ENCODE peak calls at places on chromosomes 7 and 10, in eight cellular contexts. D is stomach, Z is SK-N-SH, M is suprapubic skin, I is A549, C is tibial nerve, S is sigmoid colon, A is ovary. Y is an unnamed sample.

GRCh38 chr10:52314007-52314821 is at the start of gene DKK1:
- DNase-seq in C (peak), A (no peak), I (peak), M (peak), S (peak), Z (peak), D (peak), Y (peak)

GRCh38 chr7:68720722-68721121 is 877.6 kb upstream of the AUTS2 start:
- DNase-seq in D (no peak), Z (no peak), S (no peak), M (no peak), C (no peak), A (no peak), I (no peak), Y (no peak)

GRCh38 chr10:70462349-70462984 is 16.1 kb upstream of the PALD1 start:
- DNase-seq in Z (peak), C (peak), M (no peak), I (no peak), S (peak), A (peak), D (peak), Y (peak)

GRCh38 chr10:60649485-60650271 is 128.6 kb upstream of the CDK1 start:
- DNase-seq in A (no peak), D (no peak), Z (no peak), M (no peak), I (no peak), C (no peak), S (no peak), Y (no peak)

GRCh38 chr7:46206474-46207060 is 285.5 kb upstream of the IGFBP3 start:
- DNase-seq in Z (no peak), I (no peak), C (no peak), M (no peak), A (no peak), D (peak), S (no peak), Y (no peak)

GRCh38 chr7:108455833-108456677 is at the start of gene NRCAM:
- DNase-seq in Z (peak), C (no peak), M (no peak), S (no peak), A (peak), D (peak), I (peak), Y (peak)

GRCh38 chr7:1693991-1694524 is 24.0 kb downstream of the ELFN1 start:
- DNase-seq in S (peak), C (peak), I (no peak), A (no peak), Z (peak), D (no peak), M (peak), Y (no peak)

GRCh38 chr10:93106631-93107072 is 33.0 kb downstream of the CYP26A1 start:
- DNase-seq in M (no peak), C (no peak), A (no peak), D (no peak), S (no peak), I (no peak), Z (no peak), Y (no peak)

GRCh38 chr7:110573862-110574528 is 516.9 kb upstream of the LRRN3 start:
- DNase-seq in C (no peak), I (peak), D (no peak), S (no peak), Z (no peak), A (no peak), M (no peak), Y (no peak)

GRCh38 chr7:102412548-102412947 is 16.4 kb downstream of the PRKRIP1 start:
- DNase-seq in C (no peak), I (peak), A (no peak), S (no peak), M (no peak), D (no peak), Z (peak), Y (peak)

GRCh38 chr10:69800109-69800508 is 1.6 kb upstream of the COL13A1 start:
- DNase-seq in Z (peak), C (no peak), A (no peak), S (no peak), I (peak), M (no peak), D (peak), Y (peak)

GRCh38 chr7:1758417-1758858 is 88.4 kb downstream of the ELFN1 start:
- DNase-seq in D (no peak), I (peak), C (no peak), Z (peak), M (no peak), A (no peak), S (peak), Y (no peak)

GRCh38 chr10:132422169-132422691 is 25.2 kb downstream of the PWWP2B start:
- DNase-seq in S (no peak), M (no peak), D (no peak), C (no peak), Z (peak), I (no peak), A (no peak), Y (peak)

GRCh38 chr10:77715081-77715480 is 77.5 kb upstream of the KCNMA1 start:
- DNase-seq in D (no peak), Z (no peak), S (no peak), C (no peak), M (no peak), I (peak), A (no peak), Y (no peak)

GRCh38 chr10:70440296-70441160 is 953 bp downstream of the NODAL start:
- DNase-seq in D (no peak), S (no peak), I (no peak), C (no peak), Z (peak), A (no peak), M (peak), Y (no peak)

GRCh38 chr7:32533313-32534024 is 38.2 kb downstream of the AVL9 start:
- DNase-seq in Z (no peak), I (no peak), S (no peak), M (no peak), A (no peak), C (no peak), D (no peak), Y (no peak)

GRCh38 chr7:2109936-2110585 is 122.7 kb downstream of the MAD1L1 start:
- DNase-seq in C (no peak), S (no peak), Z (no peak), I (peak), D (peak), M (no peak), A (no peak), Y (no peak)

GRCh38 chr7:128215739-128216138 is 25.3 kb upstream of the LEP start:
- DNase-seq in S (peak), M (no peak), I (no peak), Z (peak), A (no peak), C (no peak), D (no peak), Y (no peak)

GRCh38 chr7:128221929-128222403 is 19.1 kb upstream of the LEP start:
- DNase-seq in I (peak), A (no peak), D (no peak), Z (peak), M (no peak), S (no peak), C (no peak), Y (no peak)

GRCh38 chr7:128217972-128218652 is 23.0 kb upstream of the LEP start:
- DNase-seq in S (peak), C (no peak), M (no peak), A (no peak), I (peak), D (no peak), Z (peak), Y (no peak)

GRCh38 chr7:128217030-128217805 is 23.9 kb upstream of the LEP start:
- DNase-seq in A (no peak), I (no peak), S (peak), M (no peak), C (no peak), Z (no peak), D (no peak), Y (no peak)

DNA sequence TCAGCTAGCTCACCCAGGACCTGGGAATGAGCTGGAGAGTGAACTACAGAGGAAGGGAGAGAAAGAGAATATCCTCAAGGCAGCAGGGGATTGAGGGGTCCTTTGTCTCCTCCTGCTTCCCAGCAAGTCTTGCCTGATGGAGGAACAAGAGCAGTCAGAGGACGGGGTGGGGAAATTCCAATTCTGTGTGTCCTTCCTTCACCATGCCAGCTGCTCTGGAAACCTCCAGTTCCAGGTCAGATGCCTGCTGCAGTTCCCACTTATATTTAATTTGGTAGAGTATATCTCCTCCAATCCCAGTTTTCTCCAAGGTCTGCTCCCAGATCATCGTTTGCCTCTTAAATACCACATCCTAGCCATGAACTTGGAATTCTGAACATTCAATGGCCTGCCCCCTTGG is 21.4 kb upstream of the LEP start:
- DNase-seq in D (no peak), I (no peak), S (peak), M (no peak), A (no peak), C (no peak), Z (no peak), Y (no peak)
- TF ChIP-seq EP300 in D (no peak), I (no peak), S (no peak), M (no peak), A (no peak), C (no peak), Z (no peak), Y (no peak)

GRCh38 chr7:106840342-106840741 is 24.7 kb upstream of the PIK3CG start:
- DNase-seq in A (no peak), M (no peak), S (no peak), C (no peak), Z (no peak), I (no peak), D (no peak), Y (no peak)

GRCh38 chr7:106841896-106842390 is 23.1 kb upstream of the PIK3CG start:
- DNase-seq in I (no peak), S (no peak), M (no peak), A (no peak), D (no peak), C (no peak), Z (peak), Y (no peak)

GRCh38 chr7:106844286-106844997 is 20.6 kb upstream of the PIK3CG start:
- DNase-seq in Z (no peak), I (no peak), S (no peak), A (no peak), M (no peak), D (no peak), C (no peak), Y (no peak)

DNA sequence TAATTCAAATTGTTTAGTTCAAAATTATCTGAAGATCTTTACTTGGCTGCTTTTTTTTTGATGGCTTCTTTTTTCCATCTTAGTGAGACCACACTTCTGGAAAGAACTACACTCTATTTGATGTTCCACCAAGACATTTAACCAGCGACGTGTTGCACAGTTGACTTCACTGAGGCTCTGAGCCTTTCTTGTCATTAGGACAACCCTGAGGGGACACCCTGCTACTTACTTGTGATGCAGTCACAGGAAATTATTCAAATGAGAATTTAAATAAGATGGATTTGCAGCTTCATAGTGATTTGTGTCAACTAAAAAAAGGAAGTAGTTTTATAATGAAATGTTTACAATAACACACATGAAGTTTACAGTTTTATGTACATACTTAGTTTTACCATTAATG is 25.6 kb upstream of the PIK3CG start:
- DNase-seq in Z (no peak), M (no peak), A (no peak), I (no peak), C (no peak), D (no peak), S (no peak), Y (no peak)
- H3K27ac ChIP-seq in Z (no peak), M (no peak), A (no peak), I (no peak), C (no peak), D (no peak), S (no peak), Y (no peak)

GRCh38 chr7:41627921-41628320 is 75.0 kb downstream of the INHBA start:
- DNase-seq in C (no peak), S (no peak), I (no peak), M (no peak), D (no peak), A (no peak), Z (no peak), Y (no peak)

GRCh38 chr7:41628926-41629325 is 74.0 kb downstream of the INHBA start:
- DNase-seq in A (no peak), C (no peak), Z (no peak), D (no peak), I (no peak), M (no peak), S (no peak), Y (no peak)

GRCh38 chr7:41629711-41630111 is 73.2 kb downstream of the INHBA start:
- DNase-seq in D (no peak), A (no peak), I (no peak), C (no peak), S (no peak), Z (no peak), M (no peak), Y (no peak)

GRCh38 chr7:41633690-41634089 is 69.2 kb downstream of the INHBA start:
- DNase-seq in I (no peak), S (no peak), Z (no peak), C (no peak), A (no peak), M (no peak), D (no peak), Y (no peak)

GRCh38 chr7:41630741-41631140 is 72.1 kb downstream of the INHBA start:
- DNase-seq in M (no peak), D (no peak), A (no peak), Z (no peak), I (no peak), S (no peak), C (no peak), Y (no peak)
- TF ChIP-seq EP300 in M (no peak), D (no peak), A (no peak), Z (no peak), I (no peak), S (no peak), C (no peak), Y (no peak)

DNA sequence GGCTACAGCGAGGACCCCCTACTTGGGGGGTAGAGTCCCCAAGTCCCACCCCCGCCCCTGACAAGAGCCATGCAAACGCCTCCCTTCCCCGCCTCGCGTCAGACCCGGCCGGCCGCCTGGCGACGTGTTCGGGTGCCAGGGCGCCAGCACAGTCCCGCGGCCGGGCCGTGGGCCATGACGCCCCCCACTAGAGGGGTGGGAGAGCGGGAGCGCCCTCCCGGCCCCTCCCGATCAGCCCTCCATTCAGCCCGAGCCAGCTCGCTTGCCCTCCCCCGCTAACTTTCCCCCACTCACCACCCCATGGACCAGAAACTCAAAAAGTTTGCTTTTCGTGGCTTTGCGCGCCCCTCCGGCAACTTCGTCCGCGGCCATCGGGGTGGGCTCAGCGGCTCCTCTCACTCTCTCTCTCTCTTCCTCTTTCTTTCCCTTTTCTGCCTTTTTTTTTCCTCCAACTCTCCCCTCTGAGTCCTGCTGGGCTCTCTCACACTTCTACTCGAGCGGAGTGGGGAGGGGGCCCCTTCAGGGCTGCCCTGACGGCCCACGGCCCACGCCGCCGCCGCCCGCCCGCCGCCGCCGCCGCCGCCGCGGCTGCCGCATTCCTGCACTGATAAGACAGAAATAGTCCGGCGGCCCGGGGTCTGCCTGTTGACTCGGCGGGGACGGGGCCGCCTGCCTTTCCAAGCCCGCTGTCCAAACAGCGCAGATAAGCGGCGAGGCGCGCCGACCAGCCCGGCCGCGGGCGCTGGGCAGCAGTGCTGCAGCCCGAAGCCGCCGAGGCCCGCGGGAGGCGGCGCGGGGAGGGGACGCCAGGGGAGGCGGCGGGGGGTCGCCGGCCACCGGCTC is at the start of gene SMARCD3:
- DNase-seq in A (peak), I (peak), S (peak), M (peak), C (no peak), D (peak), Z (peak), Y (peak)
- H3K27ac ChIP-seq in A (peak), I (peak), S (peak), M (peak), C (peak), D (peak), Z (peak), Y (peak)

GRCh38 chr10:46234431-46235060 is 52.3 kb upstream of the ANTXRL start:
- DNase-seq in A (peak), S (peak), D (peak), I (no peak), M (peak), C (no peak), Z (no peak), Y (no peak)
- TF ChIP-seq EP300 in A (no peak), S (no peak), D (no peak), I (no peak), M (no peak), C (no peak), Z (no peak), Y (no peak)

GRCh38 chr7:131897016-131897789 is 340.8 kb upstream of the PODXL start:
- DNase-seq in D (no peak), M (no peak), A (no peak), C (no peak), S (no peak), Z (peak), I (peak), Y (no peak)

GRCh38 chr7:131898418-131898817 is 342.0 kb upstream of the PODXL start:
- DNase-seq in I (no peak), A (no peak), Z (no peak), C (no peak), M (no peak), D (no peak), S (no peak), Y (no peak)

GRCh38 chr7:131897790-131898165 is 341.4 kb upstream of the PODXL start:
- DNase-seq in M (no peak), Z (no peak), D (no peak), C (no peak), I (no peak), A (no peak), S (no peak), Y (no peak)

GRCh38 chr7:131900785-131901287 is 344.4 kb upstream of the PODXL start:
- DNase-seq in I (no peak), S (no peak), M (no peak), C (no peak), D (no peak), A (no peak), Z (no peak), Y (no peak)

GRCh38 chr7:131899271-131900030 is 343.0 kb upstream of the PODXL start:
- DNase-seq in Z (no peak), S (no peak), D (no peak), M (no peak), I (no peak), C (no peak), A (no peak), Y (no peak)
- H3K27ac ChIP-seq in Z (no peak), S (no peak), D (no peak), M (no peak), I (no peak), C (no peak), A (no peak), Y (no peak)

GRCh38 chr7:12620371-12620770 is 49.9 kb downstream of the SCIN start:
- DNase-seq in A (no peak), M (no peak), C (no peak), D (no peak), S (no peak), Z (no peak), I (no peak), Y (no peak)

GRCh38 chr7:12619461-12620069 is 49.0 kb downstream of the SCIN start:
- DNase-seq in D (no peak), Z (no peak), C (no peak), S (no peak), M (no peak), I (no peak), A (no peak), Y (no peak)

GRCh38 chr7:12625836-12626235 is 55.3 kb downstream of the SCIN start:
- DNase-seq in Z (no peak), I (no peak), D (no peak), A (no peak), C (no peak), M (no peak), S (no peak), Y (no peak)

GRCh38 chr7:12623223-12623622 is 52.7 kb downstream of the SCIN start:
- DNase-seq in I (no peak), C (no peak), S (no peak), A (no peak), Z (no peak), M (no peak), D (no peak), Y (no peak)

GRCh38 chr7:12623885-12624498 is 53.5 kb downstream of the SCIN start:
- DNase-seq in C (no peak), A (no peak), D (no peak), S (no peak), I (peak), M (no peak), Z (peak), Y (no peak)
- TF ChIP-seq EP300 in C (no peak), A (no peak), D (no peak), S (no peak), I (no peak), M (no peak), Z (no peak), Y (no peak)

DNA sequence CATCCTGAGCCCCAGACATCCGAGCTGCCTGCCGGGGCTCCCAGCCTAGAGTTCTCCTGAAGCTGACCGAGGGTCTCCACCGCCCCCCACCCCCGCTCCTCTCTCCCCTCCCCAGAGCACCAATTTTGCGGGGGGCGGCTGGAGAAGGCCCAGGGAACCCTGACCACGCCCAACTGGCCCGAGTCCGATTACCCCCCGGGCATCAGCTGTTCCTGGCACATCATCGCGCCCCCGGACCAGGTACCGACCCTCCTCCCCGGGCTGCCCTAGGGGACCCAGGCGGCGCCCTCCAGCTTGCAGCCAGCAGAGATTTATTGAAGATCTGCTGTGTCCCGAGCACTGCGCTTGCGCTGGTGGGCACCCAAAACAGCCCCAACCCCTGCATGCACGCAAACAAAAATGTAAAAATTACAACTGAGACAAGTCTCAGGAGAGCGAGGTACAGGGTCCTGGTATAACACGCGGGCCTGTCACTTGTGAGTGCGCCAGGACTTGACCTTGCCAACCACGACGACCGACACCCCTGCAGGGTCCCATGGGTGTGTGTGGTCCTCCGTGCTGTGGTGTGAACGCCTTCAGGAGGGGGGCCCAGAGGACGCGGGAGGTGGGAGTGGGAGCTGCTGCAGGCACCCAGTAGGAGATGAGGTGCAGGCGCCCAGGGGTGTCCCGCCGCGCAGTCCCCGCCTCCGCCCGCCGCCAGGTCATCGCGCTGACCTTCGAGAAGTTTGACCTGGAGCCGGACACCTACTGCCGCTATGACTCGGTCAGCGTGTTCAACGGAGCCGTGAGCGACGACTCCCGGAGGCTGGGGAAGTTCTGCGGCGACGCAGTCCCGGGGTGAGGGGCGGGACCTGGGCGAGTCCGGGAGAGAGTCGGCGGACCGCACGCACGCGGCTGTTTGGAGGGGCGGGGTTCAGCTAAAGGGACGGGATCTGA is 3.1 kb downstream of the PCOLCE start:
- DNase-seq in S (peak), D (peak), Z (no peak), M (peak), I (peak), A (peak), C (no peak), Y (peak)
- H3K27ac ChIP-seq in S (peak), D (peak), Z (peak), M (peak), I (peak), A (peak), C (peak), Y (peak)

Y was measured in transverse colon.